ENCODE peak calls at places on chromosomes 16 and 17, in four cellular contexts. One of them, this sample, is unnamed.

GRCh38 chr17:32672701-32673100 is 185.9 kb downstream of the CDK5R1 start:
- DNase-seq in K562: no peak
- DNase-seq in A549: no peak
- DNase-seq in HepG2: no peak
- DNase-seq in this sample: no peak

GRCh38 chr16:6105115-6105514 is 1007.5 kb upstream of the EEF2KMT start:
- DNase-seq in K562: no peak
- DNase-seq in A549: no peak
- DNase-seq in HepG2: no peak
- DNase-seq in this sample: no peak

GRCh38 chr17:75400326-75400939 is 5.0 kb downstream of the GRB2 start:
- DNase-seq in K562: no peak
- DNase-seq in A549: no peak
- DNase-seq in HepG2: no peak
- DNase-seq in this sample: no peak

GRCh38 chr17:40014375-40014980 is 762 bp upstream of the CSF3 start:
- DNase-seq in K562: no peak
- DNase-seq in A549: no peak
- DNase-seq in HepG2: peak
- DNase-seq in this sample: no peak

GRCh38 chr16:50463581-50464324 is 84.4 kb upstream of the NKD1 start:
- DNase-seq in K562: no peak
- DNase-seq in A549: no peak
- DNase-seq in HepG2: peak
- DNase-seq in this sample: no peak

GRCh38 chr16:48317614-48318013 is 67.6 kb downstream of the SIAH1 start:
- DNase-seq in K562: peak
- DNase-seq in A549: no peak
- DNase-seq in HepG2: no peak
- DNase-seq in this sample: no peak

GRCh38 chr17:31803494-31804213 is 55.4 kb downstream of the COPRS start:
- DNase-seq in K562: no peak
- DNase-seq in A549: no peak
- DNase-seq in HepG2: peak
- DNase-seq in this sample: no peak

GRCh38 chr17:17494499-17495447 is 1.4 kb downstream of the RASD1 start:
- DNase-seq in K562: no peak
- DNase-seq in A549: no peak
- DNase-seq in HepG2: no peak
- DNase-seq in this sample: peak

DNA sequence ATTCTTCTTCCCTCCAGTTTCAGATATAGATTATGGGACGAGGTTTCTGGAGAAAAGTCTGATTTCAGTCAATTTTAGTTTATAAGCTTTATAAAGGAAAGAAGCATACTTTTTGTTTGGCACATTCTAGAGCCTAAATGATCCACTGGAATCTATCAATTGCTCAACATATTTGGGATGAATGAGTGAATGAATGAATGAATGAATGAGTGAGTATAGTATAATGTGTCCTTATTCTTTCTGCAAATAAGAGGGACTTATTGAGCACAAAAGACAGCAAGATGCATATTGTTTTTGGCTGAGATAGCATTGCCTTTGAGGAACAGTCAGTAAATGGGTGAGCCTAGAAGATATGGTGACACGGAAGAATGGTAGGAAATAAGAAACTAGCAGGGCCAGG is 245.4 kb downstream of the SHISA9 start:
- DNase-seq in K562: no peak
- DNase-seq in A549: no peak
- DNase-seq in HepG2: no peak
- DNase-seq in this sample: no peak
- TF ChIP-seq MAFK in K562: no peak
- TF ChIP-seq MAFK in A549: no peak
- TF ChIP-seq MAFK in HepG2: no peak
- TF ChIP-seq MAFK in this sample: no peak

GRCh38 chr16:88613293-88613692 is 25.1 kb upstream of the IL17C start:
- DNase-seq in K562: peak
- DNase-seq in A549: no peak
- DNase-seq in HepG2: no peak
- DNase-seq in this sample: no peak

GRCh38 chr16:88613911-88614817 is 24.2 kb upstream of the IL17C start:
- DNase-seq in K562: no peak
- DNase-seq in A549: no peak
- DNase-seq in HepG2: no peak
- DNase-seq in this sample: no peak

GRCh38 chr16:88608076-88608475 is 30.3 kb upstream of the IL17C start:
- DNase-seq in K562: no peak
- DNase-seq in A549: no peak
- DNase-seq in HepG2: no peak
- DNase-seq in this sample: no peak

GRCh38 chr16:88610080-88610479 is 28.3 kb upstream of the IL17C start:
- DNase-seq in K562: no peak
- DNase-seq in A549: peak
- DNase-seq in HepG2: no peak
- DNase-seq in this sample: no peak

DNA sequence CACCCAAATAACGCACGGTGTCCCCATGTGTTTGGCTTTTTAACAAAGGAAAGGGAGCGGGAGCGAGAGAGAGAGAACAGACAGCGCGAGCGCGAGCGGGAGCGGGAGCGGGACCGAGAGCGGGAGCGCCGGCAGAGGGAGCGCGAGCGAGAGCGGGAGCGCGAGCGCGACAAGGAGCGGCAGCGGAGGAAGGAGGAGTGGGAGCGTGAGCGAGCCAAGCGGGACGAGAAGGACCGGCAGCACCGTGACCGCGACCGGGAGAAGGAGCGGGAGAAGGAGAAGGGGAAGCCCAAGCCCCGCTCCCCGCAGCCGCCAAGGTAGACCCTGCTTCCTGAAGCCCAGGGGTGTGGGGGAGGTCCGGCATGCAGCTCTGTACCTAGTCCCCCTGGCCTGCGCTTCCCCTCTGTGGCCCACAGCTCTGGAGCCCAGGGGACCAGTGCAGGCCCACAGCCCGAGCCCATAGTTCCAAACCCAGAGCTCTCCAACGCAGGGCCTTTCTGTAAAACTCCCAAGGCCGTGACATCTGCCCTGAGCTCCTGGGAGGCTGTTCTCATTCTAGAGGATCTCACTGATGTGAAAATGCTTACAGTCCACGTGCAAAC is 27.1 kb upstream of the IL17C start:
- DNase-seq in K562: no peak
- DNase-seq in A549: no peak
- DNase-seq in HepG2: no peak
- DNase-seq in this sample: no peak
- TF ChIP-seq EP300 in K562: no peak
- TF ChIP-seq EP300 in A549: no peak
- TF ChIP-seq EP300 in HepG2: no peak
- TF ChIP-seq EP300 in this sample: no peak

GRCh38 chr17:65022751-65023421 is 33.7 kb downstream of the GNA13 start:
- DNase-seq in K562: no peak
- DNase-seq in A549: peak
- DNase-seq in HepG2: peak
- DNase-seq in this sample: no peak
- TF ChIP-seq MAFK in K562: no peak
- TF ChIP-seq MAFK in A549: no peak
- TF ChIP-seq MAFK in HepG2: no peak
- TF ChIP-seq MAFK in this sample: no peak

DNA sequence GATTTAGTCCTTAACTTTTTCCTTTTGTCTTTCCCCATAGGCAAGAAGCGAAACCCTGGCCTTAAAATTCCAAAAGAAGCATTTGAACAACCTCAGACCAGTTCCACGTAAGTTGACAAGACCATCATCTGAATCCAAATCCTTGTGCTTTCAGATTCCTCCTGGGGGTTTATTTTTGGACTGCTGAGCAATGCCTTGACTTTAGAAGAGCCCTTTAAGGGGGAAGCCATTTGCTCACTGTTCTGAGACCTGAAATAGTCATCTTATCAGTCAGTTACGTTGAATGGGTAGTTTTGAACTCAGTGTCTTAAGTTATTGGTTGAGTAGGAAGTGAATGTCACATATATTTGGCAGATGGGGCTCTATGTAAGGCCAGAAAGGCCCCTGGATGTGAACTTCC is 91.2 kb downstream of the MAP2K6 start:
- DNase-seq in K562: no peak
- DNase-seq in A549: no peak
- DNase-seq in HepG2: no peak
- DNase-seq in this sample: no peak
- TF ChIP-seq EP300 in K562: no peak
- TF ChIP-seq EP300 in A549: no peak
- TF ChIP-seq EP300 in HepG2: no peak
- TF ChIP-seq EP300 in this sample: no peak

GRCh38 chr16:89304941-89305705 is 87.6 kb downstream of the ZNF778 start:
- DNase-seq in K562: no peak
- DNase-seq in A549: no peak
- DNase-seq in HepG2: no peak
- DNase-seq in this sample: no peak

GRCh38 chr16:89309438-89310122 is 92.1 kb downstream of the ZNF778 start:
- DNase-seq in K562: no peak
- DNase-seq in A549: no peak
- DNase-seq in HepG2: no peak
- DNase-seq in this sample: no peak

GRCh38 chr16:89312194-89312593 is 94.7 kb downstream of the ZNF778 start:
- DNase-seq in K562: no peak
- DNase-seq in A549: no peak
- DNase-seq in HepG2: no peak
- DNase-seq in this sample: no peak

GRCh38 chr16:89307421-89307805 is 89.9 kb downstream of the ZNF778 start:
- DNase-seq in K562: no peak
- DNase-seq in A549: no peak
- DNase-seq in HepG2: no peak
- DNase-seq in this sample: no peak

GRCh38 chr16:89308391-89309333 is 91.2 kb downstream of the ZNF778 start:
- DNase-seq in K562: peak
- DNase-seq in A549: no peak
- DNase-seq in HepG2: no peak
- DNase-seq in this sample: no peak
- TF ChIP-seq MAFK in K562: no peak
- TF ChIP-seq MAFK in A549: no peak
- TF ChIP-seq MAFK in HepG2: no peak
- TF ChIP-seq MAFK in this sample: no peak

GRCh38 chr17:42457107-42457787 is 1.4 kb upstream of the ATP6V0A1 start:
- DNase-seq in K562: no peak
- DNase-seq in A549: no peak
- DNase-seq in HepG2: no peak
- DNase-seq in this sample: no peak
- TF ChIP-seq EP300 in K562: no peak
- TF ChIP-seq EP300 in A549: no peak
- TF ChIP-seq EP300 in HepG2: no peak
- TF ChIP-seq EP300 in this sample: no peak

GRCh38 chr17:76538281-76538931 is 897 bp upstream of the CYGB start:
- DNase-seq in K562: no peak
- DNase-seq in A549: no peak
- DNase-seq in HepG2: no peak
- DNase-seq in this sample: no peak

GRCh38 chr17:76536511-76537287 is 810 bp downstream of the CYGB start:
- DNase-seq in K562: no peak
- DNase-seq in A549: no peak
- DNase-seq in HepG2: no peak
- DNase-seq in this sample: no peak

GRCh38 chr17:76535788-76536510 is 1.6 kb downstream of the CYGB start:
- DNase-seq in K562: no peak
- DNase-seq in A549: no peak
- DNase-seq in HepG2: no peak
- DNase-seq in this sample: no peak

GRCh38 chr17:76537578-76538280 is at the start of gene CYGB:
- DNase-seq in K562: no peak
- DNase-seq in A549: no peak
- DNase-seq in HepG2: no peak
- DNase-seq in this sample: no peak

GRCh38 chr17:76537288-76537577 is 276 bp downstream of the CYGB start:
- DNase-seq in K562: no peak
- DNase-seq in A549: no peak
- DNase-seq in HepG2: no peak
- DNase-seq in this sample: peak
- TF ChIP-seq MAFK in K562: no peak
- TF ChIP-seq MAFK in A549: no peak
- TF ChIP-seq MAFK in HepG2: no peak
- TF ChIP-seq MAFK in this sample: no peak

This sample was measured in H1.